ENCODE peak calls at places on chromosome 11, in five cellular contexts. Z is anterior cingulate cortex, K is body of pancreas, T is NCI-H2029, U is thyroid gland. L is an unnamed sample.

GRCh38 chr11:882593-882992 is 28.0 kb downstream of the CHID1 start:
- DNase-seq in Z (no peak), K (no peak), T (no peak), U (no peak), L (no peak)

GRCh38 chr11:33721984-33722383 is 14.2 kb downstream of the CD59 start:
- DNase-seq in Z (no peak), K (no peak), T (no peak), U (no peak), L (peak; percentile 83)

GRCh38 chr11:122046846-122047245 is 69.2 kb downstream of the BLID start:
- DNase-seq in Z (no peak), K (no peak), T (no peak), U (no peak), L (no peak)

GRCh38 chr11:107858217-107859070 is at the start of gene SLC35F2:
- DNase-seq in Z (peak; percentile 10), K (peak; percentile 65), T (peak; percentile 66), U (peak; percentile 74), L (peak; percentile 30)

GRCh38 chr11:20035701-20036601 is 124.3 kb downstream of the DBX1 start:
- DNase-seq in Z (no peak), K (no peak), T (peak; percentile 99), U (no peak), L (no peak)

GRCh38 chr11:66081505-66081904 is 11.4 kb downstream of the PACS1 start:
- DNase-seq in Z (no peak), K (peak; percentile 76), T (peak; percentile 81), U (peak; percentile 53), L (peak; percentile 93)

GRCh38 chr11:36196476-36197099 is 92.6 kb downstream of the COMMD9 start:
- DNase-seq in Z (no peak), K (no peak), T (no peak), U (no peak), L (no peak)

GRCh38 chr11:94558468-94558867 is 8.7 kb upstream of the PIWIL4 start:
- DNase-seq in Z (no peak), K (no peak), T (no peak), U (no peak), L (no peak)

GRCh38 chr11:29438815-29439214 is 578.0 kb downstream of the KCNA4 start:
- DNase-seq in Z (no peak), K (no peak), T (no peak), U (no peak), L (no peak)

GRCh38 chr11:125514336-125515101 is 18.5 kb upstream of the FEZ1 start:
- DNase-seq in Z (no peak), K (no peak), T (no peak), U (no peak), L (no peak)

GRCh38 chr11:124199702-124200101 is 16.6 kb downstream of the OR10D3 start:
- DNase-seq in Z (no peak), K (no peak), T (no peak), U (no peak), L (no peak)

GRCh38 chr11:64444838-64445441 is 86.0 kb downstream of the RPS6KA4 start:
- DNase-seq in Z (no peak), K (peak; percentile 42), T (no peak), U (no peak), L (no peak)

GRCh38 chr11:77047007-77047927 is 13.1 kb downstream of the B3GNT6 start:
- DNase-seq in Z (peak; percentile 58), K (peak; percentile 88), T (peak; percentile 95), U (peak; percentile 77), L (peak; percentile 89)

GRCh38 chr11:62689421-62690183 is at the start of gene LRRN4CL:
- DNase-seq in Z (no peak), K (peak; percentile 59), T (no peak), U (no peak), L (peak; percentile 89)

GRCh38 chr11:61331636-61332035 is 1.3 kb downstream of the DDB1 start:
- DNase-seq in Z (no peak), K (no peak), T (no peak), U (no peak), L (no peak)

GRCh38 chr11:64032050-64032449 is 3.7 kb upstream of the FLRT1 start:
- DNase-seq in Z (no peak), K (no peak), T (no peak), U (no peak), L (no peak)

GRCh38 chr11:8006349-8006977 is 19.3 kb downstream of the EIF3F start:
- DNase-seq in Z (peak; percentile 22), K (peak; percentile 67), T (peak; percentile 29), U (peak; percentile 67), L (peak; percentile 76)

GRCh38 chr11:127789887-127790286 is 789.3 kb upstream of the KIRREL3 start:
- DNase-seq in Z (no peak), K (no peak), T (peak; percentile 10), U (peak; percentile 8), L (no peak)

GRCh38 chr11:114291381-114291780 is 4.8 kb upstream of the NNMT start:
- DNase-seq in Z (no peak), K (no peak), T (no peak), U (no peak), L (peak; percentile 82)

GRCh38 chr11:83521647-83522596 is 235.8 kb upstream of the CCDC90B start:
- DNase-seq in Z (no peak), K (no peak), T (no peak), U (no peak), L (no peak)

GRCh38 chr11:47593934-47594855 is at the start of gene C1QTNF4:
- DNase-seq in Z (no peak), K (no peak), T (no peak), U (no peak), L (no peak)

GRCh38 chr11:58058276-58059010 is 27.7 kb downstream of the OR6Q1 start:
- DNase-seq in Z (no peak), K (peak; percentile 60), T (peak; percentile 94), U (no peak), L (no peak)

GRCh38 chr11:2902784-2903671 is 17.5 kb upstream of the CDKN1C start:
- DNase-seq in Z (no peak), K (peak; percentile 70), T (no peak), U (no peak), L (no peak)

GRCh38 chr11:69284081-69284511 is 9.9 kb upstream of the MYEOV start:
- DNase-seq in Z (no peak), K (no peak), T (no peak), U (no peak), L (no peak)